ENCODE peak calls at places on chromosomes 16 and 17, in nine cellular contexts. J is GM18507; Q is HT1080; A is cardiac fibroblast; H is activated T-helper 1 cell treated with anti-CD3 and anti-CD28 coated beads, Interleukin-12 subunit alpha, Interleukin-12 subunit beta, Interleukin-2, Interleukin-4 antibody, amounts not matched to agents 30 ng/mL and 10 ng/mL and 1 ng/mL, durations not matched to agents 14 hours and 24 hours and 36 hours; W is mucosa of descending colon; M is NCI-H1417; C is fibroblast of pulmonary artery; T is occipital lobe. R is an unnamed sample.

GRCh38 chr17:70072900-70073299 is 2.1 kb upstream of the KCNJ16 start:
- DNase-seq in J (no peak), Q (no peak), A (no peak), H (no peak), W (no peak), M (no peak), C (no peak), T (no peak), R (no peak)

GRCh38 chr17:7523033-7523432 is 25.8 kb upstream of the TNFSF12 start:
- DNase-seq in J (no peak), Q (no peak), A (peak), H (peak), W (no peak), M (no peak), C (peak), T (no peak), R (peak)

GRCh38 chr16:57513371-57514102 is 22.8 kb downstream of the CCDC102A start:
- DNase-seq in J (no peak), Q (no peak), A (no peak), H (no peak), W (peak), M (no peak), C (no peak), T (no peak), R (no peak)

GRCh38 chr16:67342616-67343015 is 16.0 kb downstream of the LRRC36 start:
- DNase-seq in J (no peak), Q (no peak), A (no peak), H (no peak), W (no peak), M (no peak), C (no peak), T (no peak), R (no peak)

GRCh38 chr17:79935845-79936470 is 96.7 kb upstream of the CBX4 start:
- DNase-seq in J (no peak), Q (no peak), A (no peak), H (no peak), W (peak), M (no peak), C (no peak), T (no peak), R (no peak)

GRCh38 chr17:43983515-43984411 is 20.7 kb upstream of the NAGS start:
- DNase-seq in J (no peak), Q (no peak), A (no peak), H (no peak), W (no peak), M (peak), C (no peak), T (no peak), R (no peak)

GRCh38 chr16:80912651-80913050 is 94.0 kb downstream of the CMC2 start:
- DNase-seq in J (no peak), Q (no peak), A (no peak), H (no peak), W (no peak), M (no peak), C (no peak), T (no peak), R (no peak)

GRCh38 chr17:284676-285355 is 67.8 kb downstream of the RPH3AL start:
- DNase-seq in J (no peak), Q (no peak), A (no peak), H (no peak), W (peak), M (no peak), C (no peak), T (no peak), R (no peak)

GRCh38 chr17:39666231-39666600 is 1.1 kb downstream of the TCAP start:
- DNase-seq in J (no peak), Q (no peak), A (no peak), H (no peak), W (no peak), M (no peak), C (no peak), T (no peak), R (no peak)

GRCh38 chr17:74608511-74608910 is 15.0 kb downstream of the CD300E start:
- DNase-seq in J (no peak), Q (no peak), A (no peak), H (no peak), W (no peak), M (no peak), C (no peak), T (no peak), R (no peak)

GRCh38 chr16:65576631-65577030 is 454.8 kb upstream of the CDH11 start:
- DNase-seq in J (no peak), Q (no peak), A (no peak), H (no peak), W (no peak), M (no peak), C (no peak), T (no peak), R (no peak)

GRCh38 chr17:55762086-55762858 is 11.4 kb downstream of the PCTP start:
- DNase-seq in J (no peak), Q (no peak), A (no peak), H (no peak), W (no peak), M (no peak), C (no peak), T (no peak), R (no peak)

GRCh38 chr16:50121721-50122445 is 31.2 kb upstream of the TENT4B start:
- DNase-seq in J (no peak), Q (no peak), A (no peak), H (peak), W (no peak), M (no peak), C (no peak), T (no peak), R (no peak)

GRCh38 chr17:59643159-59643857 is 23.6 kb downstream of the CLTC start:
- DNase-seq in J (no peak), Q (no peak), A (peak), H (no peak), W (no peak), M (no peak), C (peak), T (no peak), R (peak)

GRCh38 chr17:57898487-57899311 is 48.9 kb upstream of the MRPS23 start:
- DNase-seq in J (no peak), Q (no peak), A (peak), H (no peak), W (peak), M (no peak), C (peak), T (peak), R (no peak)

GRCh38 chr16:56349711-56350161 is 75.6 kb downstream of the AMFR start:
- DNase-seq in J (no peak), Q (no peak), A (no peak), H (no peak), W (peak), M (no peak), C (no peak), T (no peak), R (no peak)

GRCh38 chr17:6941989-6942388 is 53.9 kb upstream of the ALOX12 start:
- DNase-seq in J (no peak), Q (no peak), A (no peak), H (no peak), W (no peak), M (no peak), C (no peak), T (no peak), R (no peak)

GRCh38 chr16:57859331-57859730 is 57.0 kb upstream of the KIFC3 start:
- DNase-seq in J (no peak), Q (peak), A (peak), H (no peak), W (no peak), M (peak), C (peak), T (no peak), R (peak)

R was measured in PC-3.